ENCODE peak calls at places on chromosome 15, in four cellular contexts. Y is HepG2, Q is K562, R is GM12878. X is an unnamed sample.

GRCh38 chr15:68411276-68411675 is 20.7 kb downstream of the ITGA11 start:
- DNase-seq in Y (no peak), Q (no peak), R (no peak), X (no peak)

GRCh38 chr15:92845109-92845508 is 55.0 kb upstream of the CHD2 start:
- DNase-seq in Y (peak; percentile 28), Q (no peak), R (peak; percentile 74), X (no peak)

GRCh38 chr15:88644741-88645140 is 5.9 kb downstream of the ISG20 start:
- DNase-seq in Y (no peak), Q (no peak), R (no peak), X (no peak)

GRCh38 chr15:21267231-21267630 is 173.1 kb downstream of the POTEB3 start:
- DNase-seq in Y (no peak), Q (no peak), R (no peak), X (no peak)

GRCh38 chr15:74378853-74379252 is 11.4 kb upstream of the CYP11A1 start:
- DNase-seq in Y (no peak), Q (no peak), R (no peak), X (no peak)

GRCh38 chr15:62977952-62978811 is 64.4 kb upstream of the TPM1 start:
- DNase-seq in Y (no peak), Q (no peak), R (no peak), X (no peak)

GRCh38 chr15:67300266-67300914 is 45.8 kb downstream of the IQCH start:
- DNase-seq in Y (no peak), Q (no peak), R (no peak), X (no peak)

GRCh38 chr15:101183926-101184305 is 67.9 kb downstream of the CHSY1 start:
- DNase-seq in Y (no peak), Q (no peak), R (no peak), X (no peak)

GRCh38 chr15:44489464-44489863 is 47.5 kb upstream of the EIF3J start:
- DNase-seq in Y (peak; percentile 5), Q (no peak), R (no peak), X (no peak)

GRCh38 chr15:20106026-20106425 is 435.6 kb downstream of the GOLGA6L6 start:
- DNase-seq in Y (no peak), Q (no peak), R (no peak), X (no peak)

GRCh38 chr15:50183112-50183794 is 1.3 kb downstream of the SLC27A2 start:
- DNase-seq in Y (no peak), Q (no peak), R (no peak), X (no peak)

GRCh38 chr15:88104357-88104756 is 152.2 kb downstream of the NTRK3 start:
- DNase-seq in Y (no peak), Q (no peak), R (no peak), X (no peak)

GRCh38 chr15:88707766-88708165 is 69.0 kb downstream of the ISG20 start:
- DNase-seq in Y (no peak), Q (no peak), R (no peak), X (no peak)

GRCh38 chr15:74128785-74129350 is 1.5 kb upstream of the ISLR2 start:
- DNase-seq in Y (no peak), Q (no peak), R (no peak), X (no peak)

GRCh38 chr15:63041402-63041977 is 1.1 kb upstream of the TPM1 start:
- DNase-seq in Y (no peak), Q (no peak), R (no peak), X (no peak)

GRCh38 chr15:87349181-87349580 is 907.4 kb downstream of the NTRK3 start:
- DNase-seq in Y (no peak), Q (peak; percentile 16), R (no peak), X (no peak)

GRCh38 chr15:67792250-67792942 is 32.9 kb upstream of the SKOR1 start:
- DNase-seq in Y (no peak), Q (no peak), R (no peak), X (no peak)

GRCh38 chr15:39704684-39705083 is 78.0 kb downstream of the FSIP1 start:
- DNase-seq in Y (no peak), Q (peak; percentile 30), R (no peak), X (no peak)

GRCh38 chr15:85563328-85563727 is 182.9 kb downstream of the AKAP13 start:
- DNase-seq in Y (peak; percentile 36), Q (no peak), R (no peak), X (no peak)

GRCh38 chr15:29687939-29688884 is 134.1 kb downstream of the TJP1 start:
- DNase-seq in Y (no peak), Q (no peak), R (no peak), X (no peak)

GRCh38 chr15:92619380-92620101 is 36.0 kb downstream of the FAM174B start:
- DNase-seq in Y (no peak), Q (no peak), R (no peak), X (no peak)

DNA sequence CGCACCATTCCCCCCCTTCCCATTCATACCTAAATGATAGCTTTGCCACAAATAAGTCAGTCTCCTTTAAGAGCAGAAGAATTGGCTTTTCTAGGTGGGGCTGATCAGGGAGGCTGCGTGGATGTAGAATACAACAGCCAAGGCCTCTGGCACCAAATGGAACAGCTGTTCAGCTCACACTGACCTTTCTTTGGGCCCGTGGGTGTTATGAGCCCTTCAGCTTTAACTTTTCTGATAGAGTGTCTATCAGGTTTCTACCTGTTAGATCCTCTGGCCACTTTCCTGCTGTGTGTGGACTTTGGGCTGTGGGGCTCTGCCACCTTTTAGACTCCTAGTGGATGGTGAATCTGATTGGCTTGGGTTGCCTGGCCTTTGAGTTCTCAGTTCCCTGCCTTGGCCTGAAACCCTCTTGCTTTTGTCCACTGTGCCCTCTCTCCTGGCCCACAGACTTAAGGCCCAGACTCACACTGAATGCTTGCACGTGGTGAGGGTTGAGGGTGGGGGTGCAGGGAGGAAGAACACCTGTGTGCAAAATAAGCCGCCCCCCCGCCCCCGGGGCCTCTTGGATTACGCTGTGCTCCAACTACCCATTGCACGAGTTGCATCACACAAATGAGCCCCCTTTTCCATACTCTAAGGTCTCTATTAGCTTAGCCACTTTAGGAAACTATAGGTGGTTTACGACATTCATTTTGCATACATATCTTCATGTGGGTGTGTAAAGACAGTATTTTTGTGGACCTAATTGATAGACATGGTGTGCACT is 1.3 kb upstream of the RFX7 start:
- DNase-seq in Y (peak; percentile 85), Q (peak; percentile 12), R (no peak), X (no peak)
- TF ChIP-seq ATF2 in Y (peak; percentile 16), Q (no peak), R (no peak), X (no peak)

DNA sequence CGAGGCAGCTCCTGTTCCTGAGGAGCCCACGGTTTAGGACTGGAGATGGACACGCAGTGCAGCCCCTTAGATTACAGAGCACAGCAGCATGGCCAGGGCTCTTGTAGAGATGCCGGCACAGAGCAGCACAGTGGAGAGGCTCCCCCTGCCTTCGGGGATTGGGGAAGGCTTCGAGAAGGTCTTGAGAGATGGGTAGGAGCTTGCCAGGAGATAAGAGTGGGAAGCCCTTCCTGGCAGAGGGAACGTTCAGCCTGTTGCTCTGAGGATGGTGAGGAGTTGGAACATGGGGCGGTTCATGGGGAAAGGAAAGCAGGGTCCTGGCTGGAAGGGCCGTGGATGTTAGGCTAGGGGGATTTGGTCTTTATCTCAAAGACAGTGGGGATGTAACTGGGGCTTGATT is 10.0 kb downstream of the EPB42 start:
- DNase-seq in Y (no peak), Q (no peak), R (no peak), X (no peak)
- TF ChIP-seq CBX5 in Y (no peak), Q (no peak), R (no peak), X (no peak)

DNA sequence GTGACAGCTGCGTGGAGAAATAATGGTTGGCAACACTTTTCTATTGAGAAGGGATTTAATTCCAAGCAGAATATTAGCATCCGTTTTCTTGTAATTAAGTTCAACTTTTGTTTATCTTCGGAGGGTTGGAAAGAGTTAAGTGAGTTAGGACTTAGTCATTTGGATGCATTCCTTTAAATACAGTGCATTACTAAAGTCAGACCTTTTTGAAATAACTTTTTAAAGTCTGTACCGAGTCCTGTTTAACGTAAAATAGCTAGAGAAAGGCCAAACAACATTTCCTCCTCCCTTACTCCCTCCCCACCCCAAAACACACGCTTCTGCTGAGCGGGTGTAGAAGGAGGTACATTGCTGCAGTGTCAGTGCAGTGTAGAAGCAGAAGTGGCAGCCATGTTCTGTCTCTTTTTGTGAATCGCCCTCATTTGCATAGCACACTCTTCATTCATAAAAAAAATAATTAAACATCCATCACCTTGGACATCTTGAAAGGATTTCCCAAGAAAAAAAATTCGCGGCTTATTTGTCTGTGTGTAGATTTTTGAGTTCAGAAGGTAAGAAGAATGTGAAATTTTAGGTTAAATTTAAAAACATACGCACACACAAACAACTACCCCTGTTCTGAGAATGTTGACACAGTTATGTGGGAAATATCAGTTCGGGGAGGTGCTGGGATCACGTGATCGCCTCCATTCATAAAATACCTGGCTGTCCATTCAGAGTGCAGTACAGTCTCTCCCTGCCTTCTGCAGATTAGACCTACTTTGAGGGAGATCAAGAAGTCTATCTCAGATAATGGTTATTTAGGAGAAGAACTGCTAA is 1.6 kb downstream of the SPRED1 start:
- DNase-seq in Y (peak; percentile 69), Q (peak; percentile 51), R (peak; percentile 39), X (no peak)
- TF ChIP-seq ATF2 in Y (no peak), Q (no peak), R (no peak), X (no peak)

GRCh38 chr15:66264853-66265252 is 11.3 kb upstream of the MEGF11 start:
- DNase-seq in Y (no peak), Q (no peak), R (no peak), X (no peak)

GRCh38 chr15:66275352-66275751 is 18.0 kb upstream of the DIS3L start:
- DNase-seq in Y (no peak), Q (no peak), R (no peak), X (no peak)

GRCh38 chr15:66270932-66271331 is 17.4 kb upstream of the MEGF11 start:
- DNase-seq in Y (no peak), Q (no peak), R (no peak), X (no peak)

DNA sequence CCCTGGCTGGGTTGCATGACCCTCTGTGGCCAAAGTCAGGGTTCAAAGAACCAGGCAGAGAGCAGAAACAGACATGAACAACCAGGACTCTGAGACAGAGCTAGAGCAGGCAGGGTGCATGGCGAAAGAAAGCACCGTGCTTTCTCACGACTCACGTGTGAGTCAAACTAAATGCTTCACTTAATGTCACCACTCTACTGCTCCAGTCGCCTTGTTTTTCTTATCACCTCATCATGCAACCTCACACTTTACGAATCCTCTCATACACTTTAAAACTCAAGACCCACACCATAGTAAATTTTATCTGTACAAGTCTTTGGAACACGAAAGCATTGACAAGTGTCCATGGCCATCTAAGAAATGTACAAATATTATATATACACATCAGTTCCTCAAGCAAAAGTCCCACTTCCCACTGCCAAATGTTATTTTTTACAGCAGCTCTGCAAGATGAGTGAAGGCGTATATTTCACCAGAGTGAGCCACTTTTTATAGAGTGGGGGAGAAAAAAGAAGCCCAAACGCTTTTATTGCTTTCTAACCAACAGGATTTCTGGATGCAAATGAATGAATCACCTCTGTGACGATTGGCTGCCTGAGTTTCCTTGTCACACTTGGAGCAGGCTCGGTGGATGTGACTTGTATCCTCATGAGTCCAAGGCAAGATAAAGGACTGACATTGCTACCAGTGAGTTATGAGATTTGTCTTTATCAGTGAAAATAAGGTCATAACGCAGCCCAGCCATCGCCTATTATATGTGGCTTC is 16.0 kb upstream of the MEGF11 start:
- DNase-seq in Y (no peak), Q (peak; percentile 58), R (no peak), X (no peak)
- TF ChIP-seq CBX5 in Y (no peak), Q (no peak), R (no peak), X (no peak)

X was measured in H1.